ENCODE peak calls at places on chromosomes 5 and 9, in six cellular contexts. N is heart left ventricle; U is SW480; Q is anterior cingulate cortex; B is activated naive CD4-positive, alpha-beta T cell; A is astrocyte of the spinal cord. G is an unnamed sample.
A peak's percentile ranks its signal among the peaks of the same experiment; 100 is the strongest.

GRCh38 chr5:135591277-135591676 is 12.5 kb upstream of the CXCL14 start:
- DNase-seq in N (no peak), U (no peak), Q (peak; percentile 10), B (no peak), A (no peak), G (no peak)

GRCh38 chr9:137757139-137757538 is 120.4 kb upstream of the CACNA1B start:
- DNase-seq in N (peak; percentile 47), U (no peak), Q (no peak), B (no peak), A (no peak), G (peak; percentile 23)

GRCh38 chr5:98872679-98873078 is 56.1 kb downstream of the CHD1 start:
- DNase-seq in N (no peak), U (no peak), Q (no peak), B (no peak), A (peak; percentile 5), G (no peak)

GRCh38 chr5:139394654-139395566 is at the start of gene PROB1:
- DNase-seq in N (peak; percentile 81), U (no peak), Q (no peak), B (no peak), A (no peak), G (no peak)

GRCh38 chr5:32597046-32597629 is 11.8 kb downstream of the SUB1 start:
- DNase-seq in N (no peak), U (no peak), Q (no peak), B (no peak), A (no peak), G (no peak)

GRCh38 chr9:95876595-95876994 is 1.1 kb downstream of the ERCC6L2 start:
- DNase-seq in N (no peak), U (peak; percentile 36), Q (no peak), B (no peak), A (no peak), G (peak; percentile 9)

GRCh38 chr5:17282283-17283120 is 65.1 kb downstream of the BASP1 start:
- DNase-seq in N (no peak), U (no peak), Q (no peak), B (no peak), A (no peak), G (no peak)

GRCh38 chr5:35236770-35237169 is 6.5 kb upstream of the PRLR start:
- DNase-seq in N (no peak), U (no peak), Q (no peak), B (no peak), A (no peak), G (no peak)

GRCh38 chr5:96476654-96477053 is 43.6 kb upstream of the PCSK1 start:
- DNase-seq in N (no peak), U (no peak), Q (no peak), B (no peak), A (no peak), G (no peak)

GRCh38 chr9:86968258-86968920 is 21.1 kb upstream of the GAS1 start:
- DNase-seq in N (no peak), U (peak; percentile 9), Q (no peak), B (no peak), A (peak; percentile 63), G (no peak)

GRCh38 chr9:113875420-113875916 is 641 bp upstream of the ZNF618 start:
- DNase-seq in N (no peak), U (no peak), Q (no peak), B (no peak), A (peak; percentile 29), G (no peak)

GRCh38 chr5:149863830-149864229 is 80.8 kb downstream of the PDE6A start:
- DNase-seq in N (no peak), U (no peak), Q (no peak), B (no peak), A (no peak), G (no peak)

GRCh38 chr9:106862115-106862945 is 636 bp upstream of the ZNF462 start:
- DNase-seq in N (peak; percentile 52), U (peak; percentile 46), Q (no peak), B (no peak), A (peak; percentile 60), G (peak; percentile 56)

GRCh38 chr9:36817160-36817834 is 216.8 kb downstream of the PAX5 start:
- DNase-seq in N (no peak), U (no peak), Q (no peak), B (no peak), A (no peak), G (no peak)

GRCh38 chr5:61801174-61801573 is 469.1 kb downstream of the ZSWIM6 start:
- DNase-seq in N (no peak), U (no peak), Q (no peak), B (no peak), A (no peak), G (no peak)

GRCh38 chr5:53291528-53291927 is 182.0 kb upstream of the MOCS2 start:
- DNase-seq in N (no peak), U (no peak), Q (no peak), B (no peak), A (no peak), G (no peak)

GRCh38 chr9:98807070-98807810 is at the start of gene GALNT12:
- DNase-seq in N (no peak), U (peak; percentile 35), Q (no peak), B (peak; percentile 17), A (no peak), G (peak; percentile 44)

GRCh38 chr9:12759767-12760166 is 15.1 kb upstream of the LURAP1L start:
- DNase-seq in N (no peak), U (no peak), Q (no peak), B (no peak), A (peak; percentile 71), G (no peak)

GRCh38 chr5:57438162-57438561 is 44.4 kb downstream of the ACTBL2 start:
- DNase-seq in N (no peak), U (no peak), Q (no peak), B (no peak), A (no peak), G (no peak)

GRCh38 chr5:24714757-24715156 is 70.0 kb upstream of the CDH10 start:
- DNase-seq in N (no peak), U (no peak), Q (no peak), B (no peak), A (peak; percentile 6), G (peak; percentile 5)

GRCh38 chr9:34377402-34377741 is 674 bp upstream of the MYORG start:
- DNase-seq in N (no peak), U (no peak), Q (no peak), B (no peak), A (no peak), G (no peak)

GRCh38 chr9:4828776-4829175 is 36.0 kb downstream of the RCL1 start:
- DNase-seq in N (no peak), U (no peak), Q (no peak), B (no peak), A (peak; percentile 56), G (no peak)

GRCh38 chr9:113620377-113621161 is 157.0 kb downstream of the RGS3 start:
- DNase-seq in N (peak; percentile 81), U (peak; percentile 90), Q (no peak), B (no peak), A (peak; percentile 93), G (peak; percentile 29)

GRCh38 chr5:133247881-133248642 is 196.2 kb downstream of the HSPA4 start:
- DNase-seq in N (peak; percentile 29), U (peak; percentile 68), Q (no peak), B (no peak), A (peak; percentile 36), G (peak; percentile 15)

GRCh38 chr9:75188756-75189155 is 100.4 kb downstream of the OSTF1 start:
- DNase-seq in N (no peak), U (no peak), Q (no peak), B (no peak), A (no peak), G (no peak)

GRCh38 chr5:159149085-159149484 is 49.4 kb upstream of the EBF1 start:
- DNase-seq in N (no peak), U (no peak), Q (no peak), B (no peak), A (no peak), G (no peak)

GRCh38 chr9:128448746-128449145 is 7.1 kb upstream of the ODF2 start:
- DNase-seq in N (no peak), U (no peak), Q (no peak), B (no peak), A (no peak), G (no peak)

GRCh38 chr5:101942321-101942882 is 353.7 kb downstream of the SLCO4C1 start:
- DNase-seq in N (no peak), U (peak; percentile 53), Q (no peak), B (no peak), A (peak; percentile 32), G (peak; percentile 18)

GRCh38 chr5:102750435-102750834 is 4.7 kb upstream of the PAM start:
- DNase-seq in N (no peak), U (no peak), Q (no peak), B (no peak), A (no peak), G (no peak)

GRCh38 chr5:60843693-60844428 is at the start of gene ELOVL7:
- DNase-seq in N (peak; percentile 37), U (peak; percentile 85), Q (peak; percentile 51), B (no peak), A (peak; percentile 5), G (peak; percentile 78)

GRCh38 chr9:113152699-113153098 is 1.9 kb downstream of the SLC31A2 start:
- DNase-seq in N (no peak), U (no peak), Q (no peak), B (no peak), A (no peak), G (no peak)

GRCh38 chr9:77811832-77812231 is 163.7 kb upstream of the GNA14 start:
- DNase-seq in N (no peak), U (no peak), Q (no peak), B (no peak), A (no peak), G (no peak)

GRCh38 chr9:93123561-93124283 is 10.3 kb downstream of the NINJ1 start:
- DNase-seq in N (peak; percentile 5), U (no peak), Q (no peak), B (no peak), A (no peak), G (no peak)

GRCh38 chr9:79570449-79571308 is 1.1 kb upstream of the TLE4 start:
- DNase-seq in N (peak; percentile 37), U (peak; percentile 23), Q (no peak), B (peak; percentile 49), A (peak; percentile 79), G (peak; percentile 39)

GRCh38 chr9:111027798-111028197 is 10.5 kb downstream of the LPAR1 start:
- DNase-seq in N (no peak), U (no peak), Q (no peak), B (no peak), A (no peak), G (no peak)

GRCh38 chr9:137375321-137376058 is 47.5 kb downstream of the EXD3 start:
- DNase-seq in N (no peak), U (no peak), Q (no peak), B (no peak), A (no peak), G (no peak)

GRCh38 chr5:124718376-124718775 is 28.1 kb downstream of the ZNF608 start:
- DNase-seq in N (no peak), U (peak; percentile 25), Q (peak; percentile 41), B (no peak), A (no peak), G (peak; percentile 84)

GRCh38 chr5:54883374-54884194 is 101.8 kb downstream of the ESM1 start:
- DNase-seq in N (peak; percentile 23), U (no peak), Q (no peak), B (no peak), A (peak; percentile 72), G (no peak)

GRCh38 chr5:16741007-16741406 is 124.2 kb upstream of the RETREG1 start:
- DNase-seq in N (no peak), U (no peak), Q (no peak), B (no peak), A (peak; percentile 14), G (peak; percentile 15)